ENCODE peak calls at places on chromosomes 4 and X, in five cellular contexts. X, P, U, Y and V are unnamed samples.

GRCh38 chr4:149296503-149296902 is 519.1 kb downstream of the IQCM start:
- DNase-seq in X (no peak), Y (no peak), P (no peak), U (no peak), V (no peak)

GRCh38 chr4:90403781-90404180 is 276.6 kb downstream of the CCSER1 start:
- DNase-seq in Y (no peak), X (no peak), U (no peak), P (no peak), V (no peak)

GRCh38 chrX:130378008-130378669 is 7.3 kb downstream of the GPR119 start:
- DNase-seq in P (no peak), Y (no peak), X (no peak), U (no peak), V (no peak)

GRCh38 chr4:73481356-73481755 is at the start of gene AFM:
- DNase-seq in X (no peak), P (no peak), Y (no peak), U (no peak), V (no peak)

GRCh38 chrX:105837227-105837626 is 14.9 kb downstream of the NRK start:
- DNase-seq in Y (no peak), U (peak; percentile 70), P (no peak), X (peak; percentile 27), V (no peak)

GRCh38 chr4:110020139-110020538 is 107.5 kb downstream of the EGF start:
- DNase-seq in X (no peak), P (no peak), Y (no peak), U (no peak), V (no peak)

GRCh38 chr4:153564630-153565525 is 98.7 kb downstream of the TMEM131L start:
- DNase-seq in P (no peak), U (no peak), Y (no peak), X (peak; percentile 60), V (no peak)

GRCh38 chr4:109990307-109991257 is 77.9 kb downstream of the EGF start:
- DNase-seq in P (no peak), Y (no peak), U (no peak), X (no peak), V (no peak)

GRCh38 chr4:76896731-76897521 is 1.0 kb downstream of the SOWAHB start:
- DNase-seq in U (no peak), P (no peak), Y (no peak), X (peak; percentile 62), V (peak; percentile 88)

GRCh38 chrX:48902776-48903175 is 5.0 kb downstream of the PQBP1 start:
- DNase-seq in X (no peak), P (no peak), Y (no peak), U (no peak), V (no peak)

GRCh38 chrX:129690435-129690834 is 35.7 kb upstream of the APLN start:
- DNase-seq in Y (no peak), P (no peak), X (no peak), U (no peak), V (no peak)

GRCh38 chr4:153117554-153117953 is 86.7 kb upstream of the TRIM2 start:
- DNase-seq in Y (no peak), U (no peak), P (no peak), X (no peak), V (no peak)

GRCh38 chr4:145097821-145098674 is at the start of the genes ABCE1 and ANAPC10:
- DNase-seq in P (peak; percentile 99), Y (peak; percentile 77), U (peak; percentile 96), X (peak; percentile 97), V (peak; percentile 96)
- TF ChIP-seq POLR2A in P (peak; percentile 95), Y (peak; percentile 47), U (no peak), X (peak; percentile 78), V (peak; percentile 80)

GRCh38 chr4:105146286-105147219 is at the start of gene TET2:
- DNase-seq in U (peak; percentile 64), X (peak; percentile 68), Y (peak; percentile 6), P (peak; percentile 83), V (peak; percentile 97)
- H3K4me1 ChIP-seq in U (no peaks in the 10 kb centered on the region), X (peaks cover 30% of the 10 kb centered on the region), Y (peaks cover 47% of the 10 kb centered on the region), P (peaks cover 5% of the 10 kb centered on the region), V (peaks cover 19% of the 10 kb centered on the region)

GRCh38 chr4:163611172-163611571 is 116.7 kb downstream of the TMA16 start:
- DNase-seq in X (no peak), P (no peak), U (no peak), Y (no peak), V (no peak)
- TF ChIP-seq POLR2A in X (no peak), P (no peak), U (no peak), Y (no peak), V (peak; percentile 44)

GRCh38 chr4:15779336-15779735 is 1.2 kb downstream of the CD38 start:
- DNase-seq in U (peak; percentile 31), Y (no peak), P (peak; percentile 2), X (peak; percentile 16), V (no peak)
- H3K4me1 ChIP-seq in U (no peaks in the 10 kb centered on the region), Y (peaks cover 23% of the 10 kb centered on the region), P (no peaks in the 10 kb centered on the region), X (peaks cover 16% of the 10 kb centered on the region), V (peaks cover 19% of the 10 kb centered on the region)

DNA sequence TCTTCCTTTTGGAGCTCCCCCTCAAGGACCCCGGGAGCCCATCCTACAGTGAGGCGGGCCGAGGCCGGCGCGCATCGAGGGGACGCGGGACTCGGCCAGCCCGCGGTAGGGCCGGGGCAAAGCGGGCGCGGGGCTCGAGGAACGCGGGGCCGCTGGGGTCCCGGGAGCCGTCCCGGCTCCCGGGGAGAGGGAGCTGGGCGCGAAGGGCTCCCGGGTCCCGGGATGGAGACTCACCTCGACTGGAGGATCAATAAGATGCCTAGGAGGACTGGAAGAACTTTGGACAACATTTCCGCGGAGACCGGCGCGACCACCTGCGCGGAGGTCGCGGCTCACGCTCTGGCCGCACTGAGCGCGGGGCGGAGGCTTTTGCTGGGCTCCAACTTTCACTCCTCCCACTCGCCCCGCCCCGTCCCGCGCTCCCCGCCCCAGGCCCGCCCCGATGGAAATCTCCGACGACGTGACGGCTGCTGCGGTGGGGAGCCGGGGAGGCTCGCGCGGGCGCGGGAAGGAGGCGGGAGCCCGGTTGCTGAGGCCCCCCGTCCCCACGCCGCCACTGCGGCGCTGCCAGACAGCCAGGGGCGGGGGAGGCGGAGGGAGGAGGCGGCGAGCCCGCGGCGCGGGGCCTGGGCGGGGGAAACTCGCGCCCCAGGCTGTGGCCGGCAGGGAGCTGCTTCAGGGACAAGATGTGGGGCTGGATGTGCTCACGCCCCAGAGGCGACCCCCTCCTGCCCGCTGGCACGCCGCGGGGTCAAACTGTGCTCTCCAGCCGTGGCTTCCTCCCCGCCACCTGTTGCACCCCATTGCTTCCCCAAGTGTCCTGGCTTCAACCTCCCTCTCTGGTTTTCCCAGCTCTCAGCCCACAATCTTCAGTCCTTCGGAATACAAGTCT is at the start of gene GABRE:
- DNase-seq in U (peak; percentile 65), X (peak; percentile 46), Y (no peak), P (peak; percentile 85), V (peak; percentile 38)
- TF ChIP-seq POLR2A in U (peak; percentile 46), X (peak; percentile 70), Y (no peak), P (peak; percentile 90), V (no peak)

GRCh38 chr4:9773464-9773863 is 8.0 kb upstream of the DRD5 start:
- DNase-seq in X (no peak), Y (no peak), U (no peak), P (no peak), V (no peak)

GRCh38 chr4:9765091-9765490 is 16.3 kb upstream of the DRD5 start:
- DNase-seq in U (no peak), X (no peak), Y (no peak), P (peak; percentile 9), V (peak; percentile 28)

GRCh38 chr4:9771069-9771468 is 10.4 kb upstream of the DRD5 start:
- DNase-seq in Y (no peak), P (no peak), X (no peak), U (no peak), V (no peak)
- H3K4me1 ChIP-seq in Y (no peaks in the 10 kb centered on the region), P (no peaks in the 10 kb centered on the region), X (no peaks in the 10 kb centered on the region), U (no peaks in the 10 kb centered on the region), V (no peaks in the 10 kb centered on the region)

DNA sequence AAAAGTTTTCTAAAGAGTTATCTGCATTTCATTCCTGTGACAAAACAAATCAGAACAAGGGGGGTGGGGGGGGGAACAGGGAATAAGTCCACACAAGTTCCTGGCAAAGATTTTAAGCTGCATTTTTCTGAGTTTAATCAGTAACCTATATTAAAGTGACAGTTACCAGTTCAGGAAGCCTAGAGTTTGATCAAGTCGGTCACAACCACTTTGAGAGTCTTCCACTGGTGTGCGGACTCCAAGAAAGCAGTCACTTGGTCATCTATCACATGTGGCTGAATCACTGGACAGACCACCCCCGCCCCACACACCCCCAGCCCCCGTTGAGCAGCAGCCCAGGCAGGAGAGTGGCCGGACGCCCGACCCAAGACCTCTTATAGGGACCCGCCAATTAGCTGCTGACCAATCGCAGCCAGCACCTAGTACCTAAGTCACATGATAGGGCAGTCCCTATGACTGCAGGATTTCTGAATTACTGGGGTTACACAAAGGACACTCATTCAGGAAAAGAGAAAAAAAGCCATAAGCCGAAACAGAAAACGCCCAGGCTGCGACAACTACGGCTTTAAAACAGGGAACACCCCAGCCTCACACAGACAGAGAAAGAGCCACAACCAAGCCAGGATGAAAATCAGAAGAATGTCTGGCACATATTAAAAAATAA is 569.4 kb upstream of the DIPK2B start:
- DNase-seq in Y (peak; percentile 2), X (peak; percentile 46), P (peak; percentile 67), U (peak; percentile 83), V (peak; percentile 82)
- TF ChIP-seq POLR2A in Y (peak; percentile 45), X (peak; percentile 57), P (no peak), U (peak; percentile 47), V (peak; percentile 33)